ENCODE peak calls at places on chromosomes 16 and 17, in seven cellular contexts. W is cardiac muscle cell; S is kidney; O is fibroblast of pulmonary artery; K is CD8-positive, alpha-beta memory T cell; B is pancreas; G is psoas muscle. V is an unnamed sample.

GRCh38 chr16:709651-710499 is 4.3 kb upstream of the FBXL16 start:
- DNase-seq in B (no peak), O (peak), K (no peak), G (no peak), S (no peak), W (peak), V (no peak)

GRCh38 chr16:15907863-15908478 is 19.6 kb upstream of the CEP20 start:
- DNase-seq in O (peak), W (peak), G (no peak), K (peak), B (no peak), S (no peak), V (peak)

GRCh38 chr17:70454377-70454776 is 285.0 kb downstream of the KCNJ2 start:
- DNase-seq in W (no peak), O (no peak), G (no peak), S (no peak), K (no peak), B (no peak), V (no peak)

GRCh38 chr17:48592592-48592991 is 987 bp downstream of the HOXB5 start:
- DNase-seq in B (no peak), K (no peak), G (no peak), O (no peak), S (no peak), W (no peak), V (no peak)

GRCh38 chr16:72961863-72962262 is 86.1 kb downstream of the ZFHX3 start:
- DNase-seq in G (no peak), B (no peak), S (no peak), K (no peak), W (no peak), O (no peak), V (no peak)

GRCh38 chr16:78325532-78325931 is 226.1 kb downstream of the WWOX start:
- DNase-seq in S (no peak), W (no peak), B (no peak), O (no peak), K (no peak), G (no peak), V (no peak)

GRCh38 chr17:29560306-29560705 is 6.5 kb downstream of the ABHD15 start:
- DNase-seq in O (no peak), B (no peak), S (peak), K (no peak), G (no peak), W (no peak), V (no peak)

GRCh38 chr16:56102159-56102798 is 89.0 kb upstream of the GNAO1 start:
- DNase-seq in K (no peak), B (no peak), W (peak), O (peak), G (peak), S (peak), V (no peak)

GRCh38 chr16:75105306-75106061 is 11.1 kb downstream of the LDHD start:
- DNase-seq in B (no peak), O (peak), K (no peak), G (peak), W (peak), S (peak), V (no peak)

GRCh38 chr17:72136692-72137550 is 16.1 kb downstream of the SOX9 start:
- DNase-seq in S (no peak), O (peak), W (no peak), B (no peak), K (no peak), G (no peak), V (no peak)

GRCh38 chr16:65388592-65388991 is 266.7 kb upstream of the CDH11 start:
- DNase-seq in K (no peak), W (peak), S (no peak), G (no peak), O (peak), B (no peak), V (no peak)

GRCh38 chr17:16361874-16362273 is 8.6 kb upstream of the CENPV start:
- DNase-seq in G (no peak), K (no peak), W (no peak), S (no peak), O (no peak), B (no peak), V (no peak)

GRCh38 chr16:86503830-86504229 is 6.5 kb upstream of the FOXF1 start:
- DNase-seq in K (no peak), S (peak), B (no peak), G (no peak), O (no peak), W (no peak), V (no peak)

GRCh38 chr16:23578096-23578830 is 17.9 kb downstream of the NDUFAB1 start:
- DNase-seq in W (peak), B (no peak), S (no peak), K (no peak), G (no peak), O (peak), V (no peak)

GRCh38 chr17:76527430-76528111 is 9.9 kb downstream of the CYGB start:
- DNase-seq in W (peak), B (no peak), S (peak), K (peak), G (peak), O (peak), V (peak)

GRCh38 chr17:5584383-5584951 is at the start of gene NLRP1:
- DNase-seq in B (peak), O (peak), G (peak), W (peak), S (peak), K (peak), V (peak)

GRCh38 chr16:83402969-83403368 is 404.8 kb upstream of the HSBP1 start:
- DNase-seq in B (no peak), K (no peak), S (no peak), O (peak), G (no peak), W (peak), V (no peak)

GRCh38 chr16:27515874-27516353 is 33.8 kb downstream of the GTF3C1 start:
- DNase-seq in K (no peak), G (peak), W (peak), O (peak), B (no peak), S (no peak), V (peak)

GRCh38 chr16:11202260-11203091 is 53.5 kb downstream of the SOCS1 start:
- DNase-seq in S (no peak), W (no peak), O (no peak), G (no peak), K (no peak), B (no peak), V (no peak)

GRCh38 chr16:56424404-56424765 is 960 bp downstream of the AMFR start:
- DNase-seq in G (no peak), K (no peak), W (no peak), O (no peak), B (no peak), S (no peak), V (no peak)

GRCh38 chr16:80231888-80232287 is 308.9 kb upstream of the DYNLRB2 start:
- DNase-seq in W (peak), K (no peak), G (no peak), O (peak), B (no peak), S (no peak), V (no peak)

GRCh38 chr16:457732-458400 is 32.4 kb downstream of the RAB11FIP3 start:
- DNase-seq in S (no peak), G (no peak), O (peak), B (peak), W (peak), K (no peak), V (no peak)

GRCh38 chr16:13036600-13036999 is 135.2 kb downstream of the SHISA9 start:
- DNase-seq in B (peak), O (peak), K (no peak), S (no peak), G (no peak), W (peak), V (peak)

GRCh38 chr16:13923703-13924298 is 3.8 kb downstream of the ERCC4 start:
- DNase-seq in G (no peak), B (no peak), K (peak), W (peak), S (no peak), O (peak), V (no peak)

GRCh38 chr16:88815901-88816589 is 4.3 kb upstream of the APRT start:
- DNase-seq in O (no peak), S (no peak), K (peak), B (peak), G (no peak), W (peak), V (peak)

GRCh38 chr16:58024673-58025350 is 742 bp upstream of the MMP15 start:
- DNase-seq in B (peak), K (peak), O (no peak), S (peak), W (peak), G (peak), V (peak)
- H3K4me3 ChIP-seq in B (peak), K (peak), O (peak), S (peak), W (peak), G (peak), V (peak)

GRCh38 chr16:84795338-84796053 is 24.3 kb upstream of the CRISPLD2 start:
- DNase-seq in G (peak), K (no peak), S (peak), O (peak), W (peak), B (no peak), V (peak)
- H3K4me3 ChIP-seq in G (no peak), K (no peak), S (no peak), O (peak), W (no peak), B (no peak), V (peak)

DNA sequence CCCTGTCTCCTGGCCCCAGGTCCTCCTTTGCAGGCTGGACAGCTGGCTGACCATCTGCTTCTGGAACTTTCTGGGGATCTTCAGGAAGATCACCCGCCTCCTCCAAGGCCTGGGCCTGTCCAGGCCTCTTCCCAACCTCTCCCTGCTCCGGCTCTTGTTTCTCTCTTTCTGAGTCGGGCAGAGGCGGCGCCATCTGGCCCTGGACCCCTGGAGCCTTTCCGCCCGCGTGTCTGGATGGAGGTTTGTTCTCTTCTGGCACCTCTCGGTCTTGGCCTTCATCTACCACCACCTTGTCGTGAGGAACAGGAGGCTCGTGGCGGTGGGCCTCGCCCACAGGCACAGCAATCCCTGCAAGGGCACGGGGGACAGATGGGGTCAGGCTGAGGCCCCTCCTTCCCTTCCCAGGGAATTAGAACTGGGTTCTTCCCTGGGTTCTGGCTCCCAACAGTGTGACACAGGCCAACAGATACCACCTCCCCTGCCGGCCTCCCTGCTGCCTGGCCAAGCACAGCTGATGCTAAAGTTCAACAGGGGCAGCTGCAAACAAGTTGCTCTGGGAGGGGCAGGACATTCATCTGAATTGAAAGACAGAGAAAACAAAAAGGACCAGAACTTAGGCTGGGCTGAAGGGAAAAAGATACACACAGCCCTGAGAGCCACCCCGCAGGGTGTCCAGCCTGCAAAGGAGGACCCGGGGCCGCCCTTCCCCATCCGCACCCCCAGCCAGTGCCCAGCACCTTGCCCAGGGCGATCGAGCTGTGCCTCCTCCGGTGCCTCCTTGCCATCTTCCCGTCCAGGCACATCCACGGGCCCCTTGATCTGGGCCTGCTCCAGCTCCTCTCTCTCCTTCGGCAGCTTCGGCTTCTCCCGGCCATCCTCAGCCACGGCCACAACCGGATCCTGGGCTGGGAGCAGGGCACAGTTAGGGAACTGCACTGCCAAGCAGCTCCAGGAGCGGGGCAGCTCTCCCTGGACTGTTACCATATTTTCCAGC is 13.5 kb downstream of the NDUFAF8 start:
- DNase-seq in G (no peak), O (no peak), B (peak), S (peak), W (no peak), K (no peak), V (no peak)
- H3K4me3 ChIP-seq in G (no peak), O (no peak), B (no peak), S (no peak), W (no peak), K (no peak), V (no peak)

GRCh38 chr17:38559880-38560230 is 45.9 kb downstream of the SRCIN1 start:
- DNase-seq in K (no peak), G (no peak), O (no peak), W (peak), B (no peak), S (no peak), V (no peak)
- H3K4me3 ChIP-seq in K (peak), G (no peak), O (no peak), W (no peak), B (peak), S (no peak), V (peak)

DNA sequence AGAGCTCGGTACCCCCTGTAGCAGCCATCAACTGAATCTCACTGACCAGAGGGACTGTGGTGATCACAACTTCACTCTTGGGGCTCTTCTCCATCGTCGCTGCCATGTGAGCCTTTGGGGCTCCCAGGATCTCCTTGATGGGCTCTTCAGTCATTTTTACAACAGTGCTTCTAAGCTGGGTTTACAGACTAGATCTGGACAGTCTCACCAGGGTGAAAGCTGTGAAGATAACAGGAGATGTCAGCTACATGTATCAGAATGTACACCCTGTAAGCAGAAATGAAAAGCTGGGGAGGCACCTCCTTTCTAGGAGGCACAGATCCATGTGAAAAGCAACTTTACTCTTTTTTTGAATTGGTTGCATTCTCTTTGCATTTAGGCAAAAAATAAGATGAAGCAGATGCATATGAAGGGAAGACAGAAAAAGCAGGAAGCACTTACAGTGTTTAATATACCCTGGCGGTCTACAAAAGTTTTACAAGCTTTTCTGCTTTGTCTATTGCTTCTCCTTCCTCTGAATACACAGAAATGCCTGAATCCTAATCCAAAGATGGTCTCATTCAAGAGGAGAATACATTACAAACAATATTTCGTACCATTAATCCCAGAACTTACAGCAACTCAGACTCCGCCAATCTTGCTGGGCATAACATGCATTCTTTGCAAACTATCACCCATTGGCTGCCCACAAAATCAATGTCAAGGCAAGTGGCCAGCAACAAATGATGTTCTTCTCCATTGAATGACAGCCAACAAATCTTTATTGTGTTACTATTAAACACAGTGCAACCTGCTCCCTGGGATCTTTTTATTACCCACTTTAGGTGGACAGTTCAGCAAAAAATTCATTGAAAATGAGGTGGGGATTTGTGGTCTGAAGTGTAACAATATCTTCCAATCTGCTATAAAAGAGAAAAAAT is 1.5 kb downstream of the TMEM100 start:
- DNase-seq in W (no peak), O (no peak), K (no peak), G (no peak), B (no peak), S (no peak), V (no peak)
- H3K4me3 ChIP-seq in W (no peak), O (no peak), K (no peak), G (peak), B (no peak), S (no peak), V (peak)

DNA sequence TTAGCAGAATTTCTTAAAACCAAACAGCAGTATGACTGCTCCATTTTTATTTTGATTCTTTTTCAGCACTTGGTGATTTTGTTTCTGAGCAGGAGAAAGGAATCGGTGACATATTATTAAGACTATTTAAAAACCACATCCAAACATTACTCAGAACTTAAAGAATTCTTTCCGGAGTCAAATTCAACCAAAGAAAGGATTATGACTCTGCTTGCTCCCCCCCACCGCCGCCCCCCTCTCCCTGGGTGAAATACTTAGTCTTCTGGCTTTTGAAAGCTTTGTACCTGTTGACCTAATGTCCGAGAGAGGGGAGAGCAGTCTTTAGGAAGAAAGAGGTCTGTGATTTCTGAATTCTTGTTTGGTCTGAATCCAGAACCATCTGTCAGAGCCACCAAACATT is 17.9 kb upstream of the COL1A1 start:
- DNase-seq in G (no peak), K (no peak), W (peak), O (peak), B (no peak), S (no peak), V (no peak)
- H3K4me3 ChIP-seq in G (no peak), K (no peak), W (no peak), O (peak), B (no peak), S (no peak), V (no peak)

GRCh38 chr17:64006361-64007088 is 8.4 kb downstream of the PRR29 start:
- DNase-seq in S (peak), G (peak), O (no peak), K (no peak), W (peak), B (no peak), V (no peak)
- H3K4me3 ChIP-seq in S (peak), G (peak), O (no peak), K (no peak), W (no peak), B (no peak), V (no peak)

GRCh38 chr17:8479431-8479947 is 43.8 kb downstream of the NDEL1 start:
- DNase-seq in G (no peak), W (peak), K (no peak), S (no peak), O (peak), B (no peak), V (no peak)
- H3K4me3 ChIP-seq in G (no peak), W (no peak), K (no peak), S (no peak), O (no peak), B (no peak), V (no peak)

GRCh38 chr17:81206166-81206565 is 16.6 kb downstream of the CEP131 start:
- DNase-seq in O (no peak), G (no peak), B (no peak), S (no peak), K (no peak), W (no peak), V (no peak)

GRCh38 chr17:81207610-81208581 is 14.9 kb downstream of the CEP131 start:
- DNase-seq in G (no peak), O (no peak), S (no peak), K (no peak), W (no peak), B (no peak), V (no peak)

GRCh38 chr17:81204578-81204977 is 18.2 kb downstream of the CEP131 start:
- DNase-seq in O (no peak), G (no peak), W (no peak), S (no peak), K (no peak), B (no peak), V (no peak)

GRCh38 chr17:81208651-81209050 is 14.1 kb downstream of the CEP131 start:
- DNase-seq in O (no peak), K (no peak), G (no peak), S (no peak), W (no peak), B (no peak), V (no peak)

DNA sequence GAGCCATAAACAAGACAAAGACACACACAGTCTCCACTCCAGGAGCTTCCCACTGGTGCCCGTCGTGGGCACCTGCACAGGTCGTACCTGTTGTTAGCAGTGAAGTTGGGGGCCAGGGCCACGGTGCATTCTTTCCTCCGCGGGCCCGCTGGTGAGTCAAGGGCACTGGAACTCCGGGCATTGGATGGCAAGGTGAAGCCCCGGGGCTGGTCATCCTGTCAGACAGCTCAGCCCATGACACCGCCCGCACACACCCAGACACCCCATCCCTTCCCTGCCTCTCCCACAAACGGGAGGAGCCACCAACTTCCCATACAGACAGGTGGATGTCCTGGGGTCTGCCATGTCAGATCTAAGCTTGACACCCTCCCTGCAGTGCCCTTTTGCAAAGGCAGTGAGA is 16.1 kb downstream of the CEP131 start:
- DNase-seq in W (no peak), G (no peak), S (no peak), O (no peak), K (no peak), B (no peak), V (no peak)
- H3K4me3 ChIP-seq in W (no peak), G (no peak), S (no peak), O (no peak), K (no peak), B (no peak), V (no peak)

GRCh38 chr17:34406196-34406595 is 43.2 kb upstream of the CCL1 start:
- DNase-seq in O (no peak), K (no peak), S (no peak), G (no peak), B (no peak), W (no peak), V (no peak)

GRCh38 chr17:34412022-34412421 is 49.0 kb upstream of the CCL1 start:
- DNase-seq in G (no peak), B (no peak), O (no peak), K (no peak), S (no peak), W (no peak), V (no peak)

GRCh38 chr17:34409352-34409751 is 46.3 kb upstream of the CCL1 start:
- DNase-seq in G (no peak), W (no peak), K (no peak), S (no peak), O (no peak), B (no peak), V (no peak)

GRCh38 chr17:34412534-34412933 is 49.5 kb upstream of the CCL1 start:
- DNase-seq in O (no peak), W (no peak), K (no peak), B (no peak), S (no peak), G (no peak), V (no peak)

DNA sequence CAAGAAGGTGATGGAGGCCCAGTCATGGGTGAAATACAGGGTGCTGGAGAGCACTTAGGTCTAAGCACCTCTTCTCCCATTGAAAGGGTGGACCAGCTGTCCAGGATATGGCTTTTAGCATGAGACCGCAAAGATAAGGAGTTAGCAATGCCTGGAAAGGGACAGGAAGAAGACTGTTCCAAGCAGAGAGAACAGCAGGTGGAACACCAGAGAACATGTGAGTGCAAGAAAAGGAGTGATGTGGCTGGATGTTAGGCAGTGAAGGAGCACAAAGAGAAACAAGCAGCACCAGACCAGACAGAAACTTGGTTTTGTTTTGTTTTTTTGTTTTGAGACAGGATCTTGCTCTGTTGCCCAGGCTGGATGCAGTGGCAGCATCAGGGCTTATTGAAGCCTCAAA is 45.4 kb upstream of the CCL1 start:
- DNase-seq in O (no peak), G (no peak), S (no peak), W (no peak), B (no peak), K (no peak), V (no peak)
- H3K4me3 ChIP-seq in O (no peak), G (no peak), S (no peak), W (no peak), B (no peak), K (no peak), V (no peak)